ENCODE peak calls at places on chromosomes 6 and 20, in five cellular contexts. One of them, this sample, is unnamed.

GRCh38 chr6:11744753-11745152 is 33.9 kb downstream of the ADTRP start:
- DNase-seq in glutamatergic neuron: no peak
- DNase-seq in fibroblast of lung: peak; percentile 86
- DNase-seq in AG04450: peak; percentile 21
- DNase-seq in prostate gland: no peak
- DNase-seq in this sample: no peak

GRCh38 chr6:148635070-148635743 is 111.6 kb upstream of the UST start:
- DNase-seq in glutamatergic neuron: no peak
- DNase-seq in fibroblast of lung: no peak
- DNase-seq in AG04450: no peak
- DNase-seq in prostate gland: no peak
- DNase-seq in this sample: no peak

GRCh38 chr20:19047040-19047950 is 165.1 kb upstream of the SLC24A3 start:
- DNase-seq in glutamatergic neuron: no peak
- DNase-seq in fibroblast of lung: no peak
- DNase-seq in AG04450: no peak
- DNase-seq in prostate gland: peak; percentile 82
- DNase-seq in this sample: no peak

GRCh38 chr6:97085772-97086171 is 161.2 kb downstream of the KLHL32 start:
- DNase-seq in glutamatergic neuron: no peak
- DNase-seq in fibroblast of lung: peak; percentile 20
- DNase-seq in AG04450: no peak
- DNase-seq in prostate gland: no peak
- DNase-seq in this sample: no peak

GRCh38 chr6:604579-604978 is 52.3 kb downstream of the HUS1B start:
- DNase-seq in glutamatergic neuron: no peak
- DNase-seq in fibroblast of lung: no peak
- DNase-seq in AG04450: no peak
- DNase-seq in prostate gland: no peak
- DNase-seq in this sample: no peak

GRCh38 chr6:82836022-82836575 is 229.5 kb downstream of the UBE3D start:
- DNase-seq in glutamatergic neuron: no peak
- DNase-seq in fibroblast of lung: no peak
- DNase-seq in AG04450: no peak
- DNase-seq in prostate gland: no peak
- DNase-seq in this sample: no peak

GRCh38 chr6:118719351-118720124 is 68.1 kb upstream of the CEP85L start:
- DNase-seq in glutamatergic neuron: no peak
- DNase-seq in fibroblast of lung: no peak
- DNase-seq in AG04450: no peak
- DNase-seq in prostate gland: no peak
- DNase-seq in this sample: no peak

GRCh38 chr6:108561742-108562502 is 1.2 kb downstream of the FOXO3 start:
- DNase-seq in glutamatergic neuron: peak; percentile 43
- DNase-seq in fibroblast of lung: peak; percentile 25
- DNase-seq in AG04450: no peak
- DNase-seq in prostate gland: peak; percentile 11
- DNase-seq in this sample: peak; percentile 20

GRCh38 chr6:170271771-170272314 is 19.0 kb downstream of the DLL1 start:
- DNase-seq in glutamatergic neuron: no peak
- DNase-seq in fibroblast of lung: no peak
- DNase-seq in AG04450: no peak
- DNase-seq in prostate gland: no peak
- DNase-seq in this sample: no peak

GRCh38 chr20:42747765-42748411 is 441.8 kb downstream of the PTPRT start:
- DNase-seq in glutamatergic neuron: no peak
- DNase-seq in fibroblast of lung: no peak
- DNase-seq in AG04450: no peak
- DNase-seq in prostate gland: no peak
- DNase-seq in this sample: no peak

GRCh38 chr20:48933017-48933766 is 11.7 kb downstream of the ARFGEF2 start:
- DNase-seq in glutamatergic neuron: peak; percentile 54
- DNase-seq in fibroblast of lung: no peak
- DNase-seq in AG04450: no peak
- DNase-seq in prostate gland: no peak
- DNase-seq in this sample: no peak

GRCh38 chr20:63132131-63132714 is 83.7 kb downstream of the YTHDF1 start:
- DNase-seq in glutamatergic neuron: peak; percentile 7
- DNase-seq in fibroblast of lung: no peak
- DNase-seq in AG04450: no peak
- DNase-seq in prostate gland: no peak
- DNase-seq in this sample: no peak

GRCh38 chr6:137311940-137312339 is 92.8 kb upstream of the IFNGR1 start:
- DNase-seq in glutamatergic neuron: no peak
- DNase-seq in fibroblast of lung: no peak
- DNase-seq in AG04450: no peak
- DNase-seq in prostate gland: no peak
- DNase-seq in this sample: no peak

GRCh38 chr6:128095362-128095761 is 194.5 kb upstream of the THEMIS start:
- DNase-seq in glutamatergic neuron: no peak
- DNase-seq in fibroblast of lung: no peak
- DNase-seq in AG04450: no peak
- DNase-seq in prostate gland: no peak
- DNase-seq in this sample: no peak

GRCh38 chr6:127855542-127856159 is 45.2 kb downstream of the THEMIS start:
- DNase-seq in glutamatergic neuron: no peak
- DNase-seq in fibroblast of lung: no peak
- DNase-seq in AG04450: no peak
- DNase-seq in prostate gland: no peak
- DNase-seq in this sample: no peak

GRCh38 chr6:5998236-5998635 is 8.5 kb downstream of the NRN1 start:
- DNase-seq in glutamatergic neuron: no peak
- DNase-seq in fibroblast of lung: no peak
- DNase-seq in AG04450: no peak
- DNase-seq in prostate gland: no peak
- DNase-seq in this sample: no peak

GRCh38 chr6:53992522-53992921 is 118.7 kb upstream of the MLIP start:
- DNase-seq in glutamatergic neuron: no peak
- DNase-seq in fibroblast of lung: no peak
- DNase-seq in AG04450: no peak
- DNase-seq in prostate gland: no peak
- DNase-seq in this sample: no peak

DNA sequence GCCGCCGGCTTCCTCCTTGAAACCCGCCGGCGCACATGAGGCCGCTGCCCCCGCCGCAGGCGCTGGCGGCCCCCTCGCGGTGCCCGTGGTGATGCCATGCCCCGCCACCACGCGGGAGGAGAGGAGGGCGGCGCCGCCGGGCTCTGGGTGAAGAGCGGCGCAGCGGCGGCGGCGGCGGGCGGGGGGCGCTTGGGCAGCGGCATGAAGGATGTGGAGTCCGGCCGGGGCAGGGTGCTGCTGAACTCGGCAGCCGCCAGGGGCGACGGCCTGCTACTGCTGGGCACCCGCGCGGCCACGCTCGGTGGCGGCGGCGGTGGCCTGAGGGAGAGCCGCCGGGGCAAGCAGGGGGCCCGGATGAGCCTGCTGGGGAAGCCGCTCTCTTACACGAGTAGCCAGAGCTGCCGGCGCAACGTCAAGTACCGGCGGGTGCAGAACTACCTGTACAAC is 253 bp downstream of the KCNQ5 start:
- DNase-seq in glutamatergic neuron: peak; percentile 71
- DNase-seq in fibroblast of lung: peak; percentile 48
- DNase-seq in AG04450: no peak
- DNase-seq in prostate gland: peak; percentile 12
- DNase-seq in this sample: peak; percentile 46
- TF ChIP-seq CTCF in glutamatergic neuron: peak; percentile 39
- TF ChIP-seq CTCF in fibroblast of lung: peak; percentile 6
- TF ChIP-seq CTCF in AG04450: peak; percentile 16
- TF ChIP-seq CTCF in prostate gland: no peak
- TF ChIP-seq CTCF in this sample: peak; percentile 50

DNA sequence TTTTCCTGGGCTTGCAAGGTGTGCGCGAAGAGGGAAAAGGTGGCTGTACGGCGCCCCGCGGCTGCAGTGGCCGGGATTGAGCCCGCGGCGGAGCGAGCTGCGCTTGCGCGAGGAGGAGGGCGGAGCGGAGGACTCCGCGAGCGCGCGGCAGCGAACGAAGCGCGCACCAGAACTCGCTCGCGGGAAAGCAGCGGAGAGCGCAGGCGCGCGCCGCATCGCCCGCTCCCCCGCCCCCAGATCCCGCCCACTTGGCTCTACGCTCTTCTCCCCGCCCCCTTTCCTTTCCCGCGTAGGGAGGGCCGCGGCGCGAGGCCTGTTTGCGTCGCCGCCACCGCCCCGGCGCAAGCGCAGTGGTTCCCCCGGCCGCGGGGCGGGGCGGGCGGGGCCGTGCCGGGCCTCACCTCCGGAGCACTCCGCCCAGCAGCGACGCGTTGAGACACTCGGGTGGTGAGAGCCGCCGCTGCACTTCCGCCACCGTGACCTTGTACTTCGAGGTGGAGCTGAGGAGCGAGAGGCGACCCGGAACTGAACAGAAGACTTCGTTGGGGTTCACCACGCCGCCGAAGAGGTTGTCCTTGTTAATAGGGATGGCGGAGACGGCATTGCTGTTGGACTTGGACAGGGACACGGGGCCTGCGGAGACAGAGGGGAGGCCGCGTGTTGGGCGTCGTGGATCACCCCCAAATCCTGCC is 10.6 kb downstream of the TFAP2A start:
- DNase-seq in glutamatergic neuron: peak; percentile 95
- DNase-seq in fibroblast of lung: peak; percentile 88
- DNase-seq in AG04450: peak; percentile 86
- DNase-seq in prostate gland: peak; percentile 91
- DNase-seq in this sample: peak; percentile 86
- TF ChIP-seq CTCF in glutamatergic neuron: no peak
- TF ChIP-seq CTCF in fibroblast of lung: peak; percentile 44
- TF ChIP-seq CTCF in AG04450: peak; percentile 47
- TF ChIP-seq CTCF in prostate gland: peak; percentile 38
- TF ChIP-seq CTCF in this sample: peak; percentile 47

GRCh38 chr6:4856779-4857178 is 80.6 kb downstream of the CDYL start:
- DNase-seq in glutamatergic neuron: no peak
- DNase-seq in fibroblast of lung: no peak
- DNase-seq in AG04450: no peak
- DNase-seq in prostate gland: no peak
- DNase-seq in this sample: no peak
- TF ChIP-seq CTCF in glutamatergic neuron: no peak
- TF ChIP-seq CTCF in fibroblast of lung: no peak
- TF ChIP-seq CTCF in AG04450: peak; percentile 7
- TF ChIP-seq CTCF in prostate gland: no peak
- TF ChIP-seq CTCF in this sample: peak; percentile 36

GRCh38 chr6:103838457-103838856 is 1021.3 kb downstream of the HACE1 start:
- DNase-seq in glutamatergic neuron: no peak
- DNase-seq in fibroblast of lung: no peak
- DNase-seq in AG04450: no peak
- DNase-seq in prostate gland: no peak
- DNase-seq in this sample: no peak
- TF ChIP-seq CTCF in glutamatergic neuron: no peak
- TF ChIP-seq CTCF in fibroblast of lung: no peak
- TF ChIP-seq CTCF in AG04450: no peak
- TF ChIP-seq CTCF in prostate gland: no peak
- TF ChIP-seq CTCF in this sample: no peak

GRCh38 chr20:4195499-4195898 is 180.1 kb upstream of the RNF24 start:
- DNase-seq in glutamatergic neuron: peak; percentile 64
- DNase-seq in fibroblast of lung: no peak
- DNase-seq in AG04450: no peak
- DNase-seq in prostate gland: no peak
- DNase-seq in this sample: peak; percentile 32
- TF ChIP-seq CTCF in glutamatergic neuron: no peak
- TF ChIP-seq CTCF in fibroblast of lung: peak; percentile 59
- TF ChIP-seq CTCF in AG04450: peak; percentile 60
- TF ChIP-seq CTCF in prostate gland: no peak
- TF ChIP-seq CTCF in this sample: peak; percentile 48

GRCh38 chr6:154668156-154668555 is 65.1 kb upstream of the SCAF8 start:
- DNase-seq in glutamatergic neuron: no peak
- DNase-seq in fibroblast of lung: no peak
- DNase-seq in AG04450: no peak
- DNase-seq in prostate gland: no peak
- DNase-seq in this sample: no peak
- TF ChIP-seq CTCF in glutamatergic neuron: no peak
- TF ChIP-seq CTCF in fibroblast of lung: no peak
- TF ChIP-seq CTCF in AG04450: no peak
- TF ChIP-seq CTCF in prostate gland: no peak
- TF ChIP-seq CTCF in this sample: no peak

DNA sequence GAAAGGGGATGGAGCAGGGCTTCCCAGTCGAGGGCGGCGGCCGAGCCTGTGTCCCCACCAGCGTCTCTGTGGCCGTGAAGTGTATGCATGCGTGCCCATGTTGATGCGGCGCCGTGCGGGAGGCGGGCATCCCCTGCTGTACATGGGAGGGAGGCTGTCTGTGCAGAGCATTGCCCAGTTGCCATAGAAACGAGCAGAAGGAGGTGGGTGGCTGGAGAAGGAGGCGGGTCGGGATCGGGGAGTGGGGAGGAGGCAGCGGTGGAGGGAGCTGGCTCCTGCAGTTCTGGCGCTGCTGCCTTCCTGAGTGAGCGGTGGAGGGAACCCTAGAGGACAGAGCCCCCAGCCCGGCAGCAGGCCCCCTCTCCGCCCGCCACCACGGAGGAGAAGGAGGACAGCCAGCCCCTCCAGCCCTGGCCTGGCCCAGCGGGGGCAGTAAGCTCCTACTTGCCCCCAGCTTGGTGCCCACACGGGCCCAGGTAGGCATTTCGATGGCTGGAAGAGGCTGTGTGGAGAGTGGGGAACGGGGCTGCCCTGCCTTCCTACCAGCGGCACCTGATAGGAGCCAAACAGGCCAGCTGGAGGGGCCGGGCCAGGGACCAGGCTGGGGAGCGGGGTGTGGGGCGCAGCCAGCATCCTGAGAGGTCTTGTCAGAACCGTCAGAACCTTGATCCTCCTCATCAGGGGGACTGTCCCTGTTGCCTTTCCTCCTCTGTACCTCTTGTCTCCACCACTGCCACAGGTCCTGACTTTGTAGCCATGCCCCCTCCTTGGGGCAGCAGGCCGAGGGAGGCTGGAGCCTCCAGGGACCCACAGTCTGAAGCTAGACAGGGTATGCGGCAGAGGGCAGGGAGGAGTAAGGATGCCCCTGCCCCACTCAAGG is 41.3 kb downstream of the SPDEF start:
- DNase-seq in glutamatergic neuron: peak; percentile 79
- DNase-seq in fibroblast of lung: peak; percentile 70
- DNase-seq in AG04450: peak; percentile 13
- DNase-seq in prostate gland: no peak
- DNase-seq in this sample: peak; percentile 59
- TF ChIP-seq CTCF in glutamatergic neuron: no peak
- TF ChIP-seq CTCF in fibroblast of lung: peak; percentile 47
- TF ChIP-seq CTCF in AG04450: peak; percentile 5
- TF ChIP-seq CTCF in prostate gland: no peak
- TF ChIP-seq CTCF in this sample: no peak

This sample was measured in neural crest cell.